ENCODE peak calls at places on chromosome 17, in six cellular contexts. One of them, this sample, is unnamed.

GRCh38 chr17:48054238-48055185 is 6.4 kb downstream of the NFE2L1 start:
- DNase-seq in heart left ventricle: peak
- DNase-seq in ovary: peak
- DNase-seq in HT1080: no peak
- DNase-seq in GM23248: peak
- DNase-seq in lower lobe of right lung: peak
- DNase-seq in this sample: peak

GRCh38 chr17:66469890-66470289 is 167.5 kb downstream of the PRKCA start:
- DNase-seq in heart left ventricle: no peak
- DNase-seq in GM23248: no peak
- DNase-seq in ovary: no peak
- DNase-seq in lower lobe of right lung: no peak
- DNase-seq in HT1080: no peak
- DNase-seq in this sample: no peak

GRCh38 chr17:58576679-58577367 is 62.4 kb upstream of the MTMR4 start:
- DNase-seq in heart left ventricle: no peak
- DNase-seq in GM23248: no peak
- DNase-seq in HT1080: peak
- DNase-seq in ovary: no peak
- DNase-seq in lower lobe of right lung: no peak
- DNase-seq in this sample: no peak

GRCh38 chr17:83046759-83047478 is 32.5 kb upstream of the METRNL start:
- DNase-seq in HT1080: no peak
- DNase-seq in lower lobe of right lung: no peak
- DNase-seq in GM23248: no peak
- DNase-seq in ovary: no peak
- DNase-seq in heart left ventricle: no peak
- DNase-seq in this sample: no peak

GRCh38 chr17:47324224-47325020 is 667 bp downstream of the EFCAB13 start:
- DNase-seq in ovary: peak
- DNase-seq in heart left ventricle: peak
- DNase-seq in GM23248: peak
- DNase-seq in lower lobe of right lung: peak
- DNase-seq in HT1080: no peak
- DNase-seq in this sample: peak

GRCh38 chr17:19671433-19671832 is 22.9 kb downstream of the ALDH3A2 start:
- DNase-seq in heart left ventricle: no peak
- DNase-seq in GM23248: peak
- DNase-seq in lower lobe of right lung: no peak
- DNase-seq in HT1080: no peak
- DNase-seq in ovary: no peak
- DNase-seq in this sample: no peak

GRCh38 chr17:71855000-71855399 is 265.8 kb upstream of the SOX9 start:
- DNase-seq in ovary: no peak
- DNase-seq in GM23248: no peak
- DNase-seq in HT1080: no peak
- DNase-seq in heart left ventricle: no peak
- DNase-seq in lower lobe of right lung: no peak
- DNase-seq in this sample: no peak

GRCh38 chr17:6755281-6755680 is 565 bp upstream of the XAF1 start:
- DNase-seq in ovary: peak
- DNase-seq in lower lobe of right lung: no peak
- DNase-seq in heart left ventricle: peak
- DNase-seq in GM23248: peak
- DNase-seq in HT1080: no peak
- DNase-seq in this sample: no peak

GRCh38 chr17:48012151-48012520 is 25.5 kb downstream of the COPZ2 start:
- DNase-seq in heart left ventricle: peak
- DNase-seq in HT1080: no peak
- DNase-seq in lower lobe of right lung: peak
- DNase-seq in GM23248: peak
- DNase-seq in ovary: no peak
- DNase-seq in this sample: no peak

This sample was measured in kidney glomerular epithelial cell.